ENCODE peak calls at places on chromosomes 4 and X, in four cellular contexts. C is pons; A is midbrain; Z is stimulated activated CD4-positive, alpha-beta T cell treated with anti-CD3 and anti-CD28 coated beads, Interleukin-4, amount 100 ng/mL, for 24 hours. O is an unnamed sample.

GRCh38 chr4:89914609-89915008 is 20.0 kb downstream of the MMRN1 start:
- DNase-seq in C (no peak), A (no peak), Z (no peak), O (no peak)

GRCh38 chrX:7109838-7110793 is 37.4 kb upstream of the STS start:
- DNase-seq in C (no peak), A (no peak), Z (no peak), O (no peak)

GRCh38 chr4:142095886-142096605 is 459.7 kb downstream of the IL15 start:
- DNase-seq in C (peak; percentile 8), A (no peak), Z (no peak), O (no peak)

GRCh38 chr4:180394307-180394706 is 1848.9 kb upstream of the TENM3 start:
- DNase-seq in C (no peak), A (no peak), Z (no peak), O (no peak)

GRCh38 chrX:124435616-124436015 is 89.3 kb downstream of the SH2D1A start:
- DNase-seq in C (no peak), A (no peak), Z (no peak), O (no peak)

GRCh38 chr4:8403173-8403753 is 37.3 kb downstream of the ACOX3 start:
- DNase-seq in C (peak; percentile 69), A (peak; percentile 84), Z (peak; percentile 54), O (peak; percentile 76)

GRCh38 chr4:78545275-78546246 is 6.0 kb upstream of the ANXA3 start:
- DNase-seq in C (no peak), A (no peak), Z (no peak), O (no peak)

GRCh38 chrX:154317391-154318000 is 21.9 kb downstream of the TKTL1 start:
- DNase-seq in C (no peak), A (no peak), Z (no peak), O (no peak)

GRCh38 chrX:47960400-47960799 is 43.4 kb downstream of the ZNF182 start:
- DNase-seq in C (no peak), A (no peak), Z (no peak), O (no peak)

GRCh38 chr4:154597798-154598774 is 7.5 kb upstream of the FGA start:
- DNase-seq in C (no peak), A (no peak), Z (no peak), O (no peak)

GRCh38 chr4:158094413-158095110 is 78.3 kb downstream of the GASK1B start:
- DNase-seq in C (no peak), A (no peak), Z (no peak), O (no peak)